ENCODE peak calls at places on chromosomes 11 and 22, in seven cellular contexts. K is Right ventricle myocardium superior; W is central memory CD8-positive, alpha-beta T cell; Y is body of pancreas; Z is stimulated activated effector memory CD8-positive, alpha-beta T cell treated with anti-CD3 and anti-CD28 coated beads, Interleukin-12 subunit alpha, Interleukin-12 subunit beta, amount 100 ng/mL, for 72 hours; T is DND-41; M is activated naive CD8-positive, alpha-beta T cell treated with anti-CD3 and anti-CD28 coated beads, Interleukin-2, amount 50 U/mL, for 24 hours. F is an unnamed sample.

GRCh38 chr22:19287076-19287724 is 4.3 kb downstream of the CLTCL1 start:
- ATAC-seq in T (no peak), Y (no peak), K (no peak), Z (no peak), M (no peak), W (no peak), F (no peak)

GRCh38 chr11:56876621-56877312 is 111.9 kb upstream of the OR5AK2 start:
- ATAC-seq in K (peak; percentile 86), Z (no peak), W (no peak), M (no peak), T (no peak), Y (peak; percentile 33), F (no peak)

GRCh38 chr22:22201185-22201924 is 43.2 kb upstream of the VPREB1 start:
- ATAC-seq in Z (peak; percentile 48), M (peak; percentile 67), T (peak; percentile 99), Y (no peak), W (no peak), K (peak; percentile 66), F (peak; percentile 43)

GRCh38 chr22:44729391-44730012 is 22.9 kb upstream of the ARHGAP8 start:
- ATAC-seq in M (peak; percentile 16), Y (peak; percentile 25), W (no peak), T (no peak), Z (peak; percentile 58), K (peak; percentile 81), F (peak; percentile 62)

GRCh38 chr22:17269607-17270261 is 50.5 kb upstream of the ADA2 start:
- ATAC-seq in W (no peak), Y (no peak), T (no peak), Z (peak; percentile 42), M (peak; percentile 18), K (no peak), F (no peak)

GRCh38 chr11:76141901-76142300 is 64.4 kb downstream of the WNT11 start:
- ATAC-seq in K (no peak), Z (no peak), Y (no peak), T (no peak), M (no peak), W (no peak), F (no peak)

GRCh38 chr11:72349616-72350218 is 84.6 kb downstream of the CLPB start:
- ATAC-seq in T (no peak), Z (no peak), Y (no peak), W (no peak), K (peak; percentile 83), M (no peak), F (no peak)

GRCh38 chr11:121298770-121299169 is 6.2 kb downstream of the SC5D start:
- ATAC-seq in K (no peak), T (no peak), Y (no peak), W (no peak), M (no peak), Z (no peak), F (no peak)

GRCh38 chr11:87445002-87445401 is 407.3 kb downstream of the TMEM135 start:
- ATAC-seq in W (no peak), K (no peak), T (no peak), M (no peak), Y (no peak), Z (no peak), F (no peak)

GRCh38 chr11:134639586-134640330 is 227.7 kb upstream of the B3GAT1 start:
- ATAC-seq in T (peak; percentile 26), M (no peak), W (no peak), Y (no peak), Z (no peak), K (no peak), F (no peak)

GRCh38 chr22:46390105-46390651 is 54.7 kb downstream of the TRMU start:
- ATAC-seq in K (no peak), Y (peak; percentile 25), M (no peak), T (no peak), Z (no peak), W (no peak), F (no peak)